ENCODE peak calls at places on chromosomes 7 and 10, in eight cellular contexts. One of them, this sample, is unnamed.

GRCh38 chr10:130018253-130018652 is 54.2 kb upstream of the EBF3 start:
- DNase-seq in choroid plexus epithelial cell: peak
- DNase-seq in neural progenitor cell: no peak
- DNase-seq in neural crest cell: no peak
- DNase-seq in stomach: no peak
- DNase-seq in heart right ventricle: peak
- DNase-seq in Calu3: no peak
- DNase-seq in upper lobe of right lung: no peak
- DNase-seq in this sample: no peak

GRCh38 chr10:79128241-79128922 is 59.6 kb downstream of the ZMIZ1 start:
- DNase-seq in choroid plexus epithelial cell: no peak
- DNase-seq in neural progenitor cell: no peak
- DNase-seq in neural crest cell: no peak
- DNase-seq in stomach: no peak
- DNase-seq in heart right ventricle: no peak
- DNase-seq in Calu3: no peak
- DNase-seq in upper lobe of right lung: no peak
- DNase-seq in this sample: no peak

GRCh38 chr10:69232736-69233135 is 12.6 kb downstream of the HKDC1 start:
- DNase-seq in choroid plexus epithelial cell: no peak
- DNase-seq in neural progenitor cell: no peak
- DNase-seq in neural crest cell: no peak
- DNase-seq in stomach: no peak
- DNase-seq in heart right ventricle: no peak
- DNase-seq in Calu3: no peak
- DNase-seq in upper lobe of right lung: no peak
- DNase-seq in this sample: no peak

GRCh38 chr7:22296265-22296566 is 60.7 kb downstream of the RAPGEF5 start:
- DNase-seq in choroid plexus epithelial cell: no peak
- DNase-seq in neural progenitor cell: no peak
- DNase-seq in neural crest cell: no peak
- DNase-seq in stomach: no peak
- DNase-seq in heart right ventricle: no peak
- DNase-seq in Calu3: no peak
- DNase-seq in upper lobe of right lung: no peak
- DNase-seq in this sample: no peak

GRCh38 chr10:132608511-132609195 is 71.1 kb downstream of the INPP5A start:
- DNase-seq in choroid plexus epithelial cell: no peak
- DNase-seq in neural progenitor cell: no peak
- DNase-seq in neural crest cell: no peak
- DNase-seq in stomach: no peak
- DNase-seq in heart right ventricle: no peak
- DNase-seq in Calu3: no peak
- DNase-seq in upper lobe of right lung: peak
- DNase-seq in this sample: no peak

GRCh38 chr10:117543245-117543998 is 876 bp downstream of the EMX2 start:
- DNase-seq in choroid plexus epithelial cell: no peak
- DNase-seq in neural progenitor cell: peak
- DNase-seq in neural crest cell: no peak
- DNase-seq in stomach: no peak
- DNase-seq in heart right ventricle: no peak
- DNase-seq in Calu3: peak
- DNase-seq in upper lobe of right lung: no peak
- DNase-seq in this sample: peak

GRCh38 chr7:158975526-158976467 is 119.4 kb downstream of the DYNC2I1 start:
- DNase-seq in choroid plexus epithelial cell: no peak
- DNase-seq in neural progenitor cell: peak
- DNase-seq in neural crest cell: no peak
- DNase-seq in stomach: no peak
- DNase-seq in heart right ventricle: no peak
- DNase-seq in Calu3: peak
- DNase-seq in upper lobe of right lung: no peak
- DNase-seq in this sample: no peak

GRCh38 chr7:33050425-33051318 is 11.9 kb downstream of the NT5C3A start:
- DNase-seq in choroid plexus epithelial cell: peak
- DNase-seq in neural progenitor cell: peak
- DNase-seq in neural crest cell: no peak
- DNase-seq in stomach: no peak
- DNase-seq in heart right ventricle: no peak
- DNase-seq in Calu3: peak
- DNase-seq in upper lobe of right lung: no peak
- DNase-seq in this sample: peak

GRCh38 chr10:88838766-88839165 is 12.9 kb downstream of the ANKRD22 start:
- DNase-seq in choroid plexus epithelial cell: no peak
- DNase-seq in neural progenitor cell: no peak
- DNase-seq in neural crest cell: no peak
- DNase-seq in stomach: no peak
- DNase-seq in heart right ventricle: no peak
- DNase-seq in Calu3: no peak
- DNase-seq in upper lobe of right lung: no peak
- DNase-seq in this sample: no peak

GRCh38 chr10:5971315-5971832 is 6.0 kb downstream of the IL15RA start:
- DNase-seq in choroid plexus epithelial cell: peak
- DNase-seq in neural progenitor cell: no peak
- DNase-seq in neural crest cell: no peak
- DNase-seq in stomach: peak
- DNase-seq in heart right ventricle: peak
- DNase-seq in Calu3: peak
- DNase-seq in upper lobe of right lung: no peak
- DNase-seq in this sample: peak

GRCh38 chr7:94698275-94698674 is 42.3 kb upstream of the SGCE start:
- DNase-seq in choroid plexus epithelial cell: peak
- DNase-seq in neural progenitor cell: no peak
- DNase-seq in neural crest cell: no peak
- DNase-seq in stomach: no peak
- DNase-seq in heart right ventricle: no peak
- DNase-seq in Calu3: no peak
- DNase-seq in upper lobe of right lung: no peak
- DNase-seq in this sample: no peak

GRCh38 chr7:23759556-23760391 is 49.8 kb downstream of the STK31 start:
- DNase-seq in choroid plexus epithelial cell: peak
- DNase-seq in neural progenitor cell: no peak
- DNase-seq in neural crest cell: no peak
- DNase-seq in stomach: peak
- DNase-seq in heart right ventricle: no peak
- DNase-seq in Calu3: peak
- DNase-seq in upper lobe of right lung: no peak
- DNase-seq in this sample: no peak

GRCh38 chr10:116748041-116748440 is 5.7 kb upstream of the HSPA12A start:
- DNase-seq in choroid plexus epithelial cell: peak
- DNase-seq in neural progenitor cell: no peak
- DNase-seq in neural crest cell: no peak
- DNase-seq in stomach: no peak
- DNase-seq in heart right ventricle: no peak
- DNase-seq in Calu3: no peak
- DNase-seq in upper lobe of right lung: no peak
- DNase-seq in this sample: no peak

GRCh38 chr7:141785711-141786552 is 4.1 kb upstream of the TAS2R5 start:
- DNase-seq in choroid plexus epithelial cell: peak
- DNase-seq in neural progenitor cell: peak
- DNase-seq in neural crest cell: no peak
- DNase-seq in stomach: no peak
- DNase-seq in heart right ventricle: no peak
- DNase-seq in Calu3: peak
- DNase-seq in upper lobe of right lung: no peak
- DNase-seq in this sample: peak

GRCh38 chr10:26647602-26648244 is 49.8 kb upstream of the PDSS1 start:
- DNase-seq in choroid plexus epithelial cell: no peak
- DNase-seq in neural progenitor cell: no peak
- DNase-seq in neural crest cell: no peak
- DNase-seq in stomach: no peak
- DNase-seq in heart right ventricle: no peak
- DNase-seq in Calu3: no peak
- DNase-seq in upper lobe of right lung: no peak
- DNase-seq in this sample: no peak
- TF ChIP-seq CTCF in choroid plexus epithelial cell: no peak
- TF ChIP-seq CTCF in neural progenitor cell: no peak
- TF ChIP-seq CTCF in neural crest cell: no peak
- TF ChIP-seq CTCF in stomach: no peak
- TF ChIP-seq CTCF in heart right ventricle: no peak
- TF ChIP-seq CTCF in Calu3: no peak
- TF ChIP-seq CTCF in upper lobe of right lung: no peak
- TF ChIP-seq CTCF in this sample: peak

DNA sequence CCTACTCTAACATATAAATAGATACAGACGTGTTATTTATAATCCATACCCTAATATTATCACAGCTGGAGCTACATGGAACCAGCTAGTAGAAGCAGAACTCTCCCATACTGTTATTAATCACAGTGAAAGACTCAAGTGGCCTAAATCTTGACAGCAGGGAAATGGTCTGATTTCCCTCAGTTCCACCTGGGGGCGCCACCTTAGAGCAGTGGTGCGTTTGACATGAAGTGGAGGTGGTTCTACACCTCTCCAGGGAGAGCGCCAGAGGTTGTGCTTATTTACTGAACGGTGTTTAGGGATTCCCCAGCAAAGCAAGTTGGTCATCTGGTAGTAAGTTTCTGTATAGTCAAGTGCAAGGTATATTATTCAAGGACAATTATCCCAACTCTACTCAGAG is 17.6 kb downstream of the DNTT start:
- DNase-seq in choroid plexus epithelial cell: no peak
- DNase-seq in neural progenitor cell: no peak
- DNase-seq in neural crest cell: no peak
- DNase-seq in stomach: no peak
- DNase-seq in heart right ventricle: no peak
- DNase-seq in Calu3: no peak
- DNase-seq in upper lobe of right lung: no peak
- DNase-seq in this sample: no peak
- TF ChIP-seq CTCF in choroid plexus epithelial cell: no peak
- TF ChIP-seq CTCF in neural progenitor cell: peak
- TF ChIP-seq CTCF in neural crest cell: no peak
- TF ChIP-seq CTCF in stomach: no peak
- TF ChIP-seq CTCF in heart right ventricle: no peak
- TF ChIP-seq CTCF in Calu3: no peak
- TF ChIP-seq CTCF in upper lobe of right lung: no peak
- TF ChIP-seq CTCF in this sample: peak

DNA sequence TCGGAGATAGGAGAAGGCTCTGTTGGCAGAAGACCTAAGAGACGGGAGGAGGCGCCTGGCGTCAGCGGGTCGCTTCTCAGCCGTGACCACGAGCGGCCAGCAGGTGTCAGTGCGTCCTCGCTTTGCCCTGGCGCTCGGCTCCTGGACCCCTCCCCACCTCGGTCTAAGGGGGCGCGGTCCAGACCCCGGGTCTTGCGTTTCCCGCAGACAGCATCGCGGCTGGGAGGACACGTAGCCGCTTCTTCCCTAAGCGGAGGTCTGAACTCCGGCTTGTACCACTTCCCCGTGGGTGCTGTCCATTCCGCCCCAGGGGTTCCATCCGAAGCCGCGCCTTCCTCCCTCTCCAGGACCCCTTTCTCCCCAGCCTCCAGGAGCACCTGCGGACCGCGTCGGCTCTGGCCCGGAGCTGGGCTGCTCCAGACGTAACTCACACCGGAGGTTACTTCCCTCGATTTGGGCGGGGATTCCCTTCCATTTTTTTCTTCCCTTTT is 593 bp upstream of the ADRA2A start:
- DNase-seq in choroid plexus epithelial cell: peak
- DNase-seq in neural progenitor cell: peak
- DNase-seq in neural crest cell: peak
- DNase-seq in stomach: peak
- DNase-seq in heart right ventricle: peak
- DNase-seq in Calu3: peak
- DNase-seq in upper lobe of right lung: peak
- DNase-seq in this sample: peak
- TF ChIP-seq CTCF in choroid plexus epithelial cell: peak
- TF ChIP-seq CTCF in neural progenitor cell: peak
- TF ChIP-seq CTCF in neural crest cell: peak
- TF ChIP-seq CTCF in stomach: no peak
- TF ChIP-seq CTCF in heart right ventricle: peak
- TF ChIP-seq CTCF in Calu3: peak
- TF ChIP-seq CTCF in upper lobe of right lung: peak
- TF ChIP-seq CTCF in this sample: peak

GRCh38 chr10:25888627-25889026 is 45.4 kb upstream of the MYO3A start:
- DNase-seq in choroid plexus epithelial cell: no peak
- DNase-seq in neural progenitor cell: no peak
- DNase-seq in neural crest cell: no peak
- DNase-seq in stomach: no peak
- DNase-seq in heart right ventricle: no peak
- DNase-seq in Calu3: no peak
- DNase-seq in upper lobe of right lung: no peak
- DNase-seq in this sample: no peak
- TF ChIP-seq CTCF in choroid plexus epithelial cell: no peak
- TF ChIP-seq CTCF in neural progenitor cell: no peak
- TF ChIP-seq CTCF in neural crest cell: no peak
- TF ChIP-seq CTCF in stomach: no peak
- TF ChIP-seq CTCF in heart right ventricle: no peak
- TF ChIP-seq CTCF in Calu3: no peak
- TF ChIP-seq CTCF in upper lobe of right lung: no peak
- TF ChIP-seq CTCF in this sample: no peak

GRCh38 chr10:96695366-96695765 is 24.9 kb downstream of the PIK3AP1 start:
- DNase-seq in choroid plexus epithelial cell: peak
- DNase-seq in neural progenitor cell: no peak
- DNase-seq in neural crest cell: no peak
- DNase-seq in stomach: no peak
- DNase-seq in heart right ventricle: no peak
- DNase-seq in Calu3: no peak
- DNase-seq in upper lobe of right lung: no peak
- DNase-seq in this sample: no peak

GRCh38 chr10:96699613-96700012 is 20.7 kb downstream of the PIK3AP1 start:
- DNase-seq in choroid plexus epithelial cell: no peak
- DNase-seq in neural progenitor cell: no peak
- DNase-seq in neural crest cell: no peak
- DNase-seq in stomach: no peak
- DNase-seq in heart right ventricle: no peak
- DNase-seq in Calu3: no peak
- DNase-seq in upper lobe of right lung: no peak
- DNase-seq in this sample: no peak

GRCh38 chr10:96695975-96696634 is 24.2 kb downstream of the PIK3AP1 start:
- DNase-seq in choroid plexus epithelial cell: no peak
- DNase-seq in neural progenitor cell: no peak
- DNase-seq in neural crest cell: no peak
- DNase-seq in stomach: no peak
- DNase-seq in heart right ventricle: no peak
- DNase-seq in Calu3: no peak
- DNase-seq in upper lobe of right lung: no peak
- DNase-seq in this sample: no peak

GRCh38 chr10:96697026-96697425 is 23.3 kb downstream of the PIK3AP1 start:
- DNase-seq in choroid plexus epithelial cell: no peak
- DNase-seq in neural progenitor cell: no peak
- DNase-seq in neural crest cell: no peak
- DNase-seq in stomach: no peak
- DNase-seq in heart right ventricle: no peak
- DNase-seq in Calu3: no peak
- DNase-seq in upper lobe of right lung: no peak
- DNase-seq in this sample: no peak

GRCh38 chr10:96697438-96697837 is 22.9 kb downstream of the PIK3AP1 start:
- DNase-seq in choroid plexus epithelial cell: no peak
- DNase-seq in neural progenitor cell: no peak
- DNase-seq in neural crest cell: no peak
- DNase-seq in stomach: no peak
- DNase-seq in heart right ventricle: no peak
- DNase-seq in Calu3: no peak
- DNase-seq in upper lobe of right lung: no peak
- DNase-seq in this sample: no peak
- TF ChIP-seq CTCF in choroid plexus epithelial cell: no peak
- TF ChIP-seq CTCF in neural progenitor cell: no peak
- TF ChIP-seq CTCF in neural crest cell: no peak
- TF ChIP-seq CTCF in stomach: no peak
- TF ChIP-seq CTCF in heart right ventricle: no peak
- TF ChIP-seq CTCF in Calu3: no peak
- TF ChIP-seq CTCF in upper lobe of right lung: no peak
- TF ChIP-seq CTCF in this sample: no peak

GRCh38 chr7:95772298-95772770 is at the start of gene DYNC1I1:
- DNase-seq in choroid plexus epithelial cell: peak
- DNase-seq in neural progenitor cell: peak
- DNase-seq in neural crest cell: peak
- DNase-seq in stomach: peak
- DNase-seq in heart right ventricle: peak
- DNase-seq in Calu3: peak
- DNase-seq in upper lobe of right lung: peak
- DNase-seq in this sample: peak
- TF ChIP-seq CTCF in choroid plexus epithelial cell: no peak
- TF ChIP-seq CTCF in neural progenitor cell: peak
- TF ChIP-seq CTCF in neural crest cell: peak
- TF ChIP-seq CTCF in stomach: no peak
- TF ChIP-seq CTCF in heart right ventricle: peak
- TF ChIP-seq CTCF in Calu3: no peak
- TF ChIP-seq CTCF in upper lobe of right lung: no peak
- TF ChIP-seq CTCF in this sample: no peak

This sample was measured in GM13977.